ENCODE peak calls at places on chromosomes 1 and 21, in seven cellular contexts. P is right lobe of liver, H is stomach, X is heart left ventricle, E is Peyer's patch, U is transverse colon, Y is IMR-90. I is an unnamed sample. For H3K4me1, the result is how much of the 10 kb centered on the place peaks cover.

GRCh38 chr1:5286244-5286643 is 631.8 kb downstream of the AJAP1 start:
- DNase-seq in Y (no peak), H (no peak), E (no peak), X (no peak), P (no peak), U (no peak), I (peak)

GRCh38 chr1:116044071-116044470 is 67.1 kb upstream of the MAB21L3 start:
- DNase-seq in X (no peak), H (no peak), U (no peak), E (no peak), P (no peak), Y (no peak), I (no peak)

GRCh38 chr1:29744684-29745490 is 508.6 kb downstream of the PTPRU start:
- DNase-seq in H (no peak), X (no peak), E (no peak), P (no peak), Y (no peak), U (no peak), I (no peak)

GRCh38 chr1:185823471-185823870 is 89.3 kb downstream of the HMCN1 start:
- DNase-seq in X (no peak), Y (peak), H (no peak), U (no peak), E (no peak), P (no peak), I (no peak)

GRCh38 chr1:85628791-85629531 is 48.4 kb downstream of the CCN1 start:
- DNase-seq in Y (peak), X (peak), E (peak), U (peak), H (peak), P (peak), I (no peak)

GRCh38 chr1:51636765-51637522 is 20.1 kb downstream of the OSBPL9 start:
- DNase-seq in H (no peak), E (peak), Y (peak), U (peak), X (no peak), P (no peak), I (no peak)

GRCh38 chr1:236997882-236998281 is 6.4 kb downstream of the MT1HL1 start:
- DNase-seq in P (no peak), X (peak), E (no peak), U (no peak), H (no peak), Y (no peak), I (no peak)

GRCh38 chr21:34215911-34216310 is 142.5 kb downstream of the MRPS6 start:
- DNase-seq in H (no peak), X (no peak), E (no peak), U (no peak), Y (no peak), P (no peak), I (no peak)

GRCh38 chr1:108962681-108963051 is 618 bp downstream of the CLCC1 start:
- DNase-seq in E (peak), P (no peak), H (peak), Y (peak), X (peak), U (peak), I (peak)

GRCh38 chr1:182739545-182739944 is 50.0 kb upstream of the NPL start:
- DNase-seq in Y (no peak), H (no peak), U (no peak), X (no peak), P (no peak), E (no peak), I (no peak)

GRCh38 chr1:5297199-5297877 is 642.9 kb downstream of the AJAP1 start:
- DNase-seq in E (no peak), Y (no peak), U (no peak), X (peak), P (no peak), H (no peak), I (no peak)

GRCh38 chr1:115543247-115543646 is 98.5 kb upstream of the VANGL1 start:
- DNase-seq in H (no peak), E (no peak), Y (no peak), P (no peak), X (no peak), U (no peak), I (no peak)

GRCh38 chr1:214471458-214471857 is 79.9 kb downstream of the PTPN14 start:
- DNase-seq in U (no peak), Y (no peak), P (no peak), H (no peak), E (no peak), X (no peak), I (no peak)
- TF ChIP-seq CTCF in U (no peak), Y (no peak), P (no peak), H (no peak), E (no peak), X (no peak), I (no peak)

GRCh38 chr1:91732291-91732953 is 153.5 kb downstream of the TGFBR3 start:
- DNase-seq in E (no peak), X (no peak), Y (peak), H (no peak), U (no peak), P (no peak), I (no peak)
- TF ChIP-seq POLR2A in E (no peak), X (no peak), Y (no peak), H (no peak), U (no peak), P (no peak), I (no peak)

GRCh38 chr1:94121411-94121821 is 468 bp upstream of the ABCA4 start:
- DNase-seq in E (no peak), H (no peak), X (no peak), Y (no peak), U (no peak), P (no peak), I (no peak)
- H3K4me1 ChIP-seq in E (under half), H (under half), X (under half), Y (under half), U (under half), P (under half), I (under half)

GRCh38 chr1:201020647-201021332 is 2.7 kb downstream of the KIF21B start:
- DNase-seq in Y (no peak), P (no peak), E (peak), U (no peak), X (no peak), H (no peak), I (peak)
- TF ChIP-seq CTCF in Y (peak), P (no peak), E (peak), U (no peak), X (no peak), H (no peak), I (peak)

DNA sequence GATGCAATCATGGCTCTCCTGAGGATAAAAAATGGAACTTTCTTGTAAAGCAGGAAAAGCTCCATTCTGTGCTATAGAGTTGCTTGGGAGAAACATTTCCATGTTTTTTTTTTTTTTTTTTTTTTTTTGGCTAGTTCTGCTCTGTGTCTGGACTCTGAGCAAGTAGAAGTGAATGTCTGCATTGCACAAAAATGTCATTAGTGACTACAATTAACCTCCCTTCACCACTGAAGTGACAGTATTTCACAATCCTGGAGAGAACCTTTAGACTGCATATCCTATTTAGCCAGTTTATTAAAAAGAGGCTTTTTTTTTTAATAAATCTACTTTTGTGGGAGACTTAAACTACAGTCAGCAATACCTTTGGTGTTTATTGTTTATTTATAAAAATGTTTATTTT is 101.6 kb upstream of the PRMT6 start:
- DNase-seq in Y (no peak), U (no peak), H (no peak), P (no peak), E (no peak), X (no peak), I (no peak)
- TF ChIP-seq POLR2A in Y (no peak), U (no peak), H (no peak), P (no peak), E (no peak), X (no peak), I (no peak)

GRCh38 chr1:175673236-175674150 is 69.9 kb downstream of the TNR start:
- DNase-seq in U (no peak), X (no peak), Y (no peak), H (no peak), E (peak), P (no peak), I (no peak)

GRCh38 chr1:175671066-175671465 is 72.3 kb downstream of the TNR start:
- DNase-seq in E (no peak), U (no peak), P (no peak), Y (no peak), H (no peak), X (no peak), I (no peak)

GRCh38 chr1:175678471-175678870 is 64.9 kb downstream of the TNR start:
- DNase-seq in Y (no peak), P (no peak), X (no peak), U (no peak), H (no peak), E (no peak), I (no peak)

GRCh38 chr1:175679931-175680652 is 63.3 kb downstream of the TNR start:
- DNase-seq in H (no peak), Y (no peak), X (no peak), P (no peak), U (no peak), E (no peak), I (no peak)

DNA sequence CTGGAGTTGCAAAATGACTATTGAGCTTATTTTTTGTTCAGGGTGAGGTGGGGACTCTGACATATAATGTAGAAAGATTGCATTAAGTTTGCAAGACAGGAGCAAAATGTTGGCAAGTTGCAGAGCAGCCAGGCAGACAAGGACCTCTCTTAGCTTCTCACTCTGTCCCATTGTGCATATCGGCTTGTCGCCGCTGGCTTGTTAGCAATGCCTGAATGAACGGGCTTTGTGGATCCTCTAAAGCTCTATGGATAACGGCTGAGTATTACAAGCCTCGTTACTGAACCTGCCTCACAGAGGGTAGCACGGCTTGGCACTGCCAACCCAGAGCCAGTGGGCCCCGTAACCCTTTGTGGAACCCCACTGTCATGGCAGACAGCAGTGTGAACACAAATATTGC is 68.4 kb downstream of the TNR start:
- DNase-seq in U (no peak), X (no peak), Y (no peak), E (no peak), P (no peak), H (no peak), I (no peak)
- H3K4me1 ChIP-seq in U (under half), X (under half), Y (under half), E (under half), P (under half), H (under half), I (under half)

GRCh38 chr1:192958350-192958749 is 100.8 kb downstream of the UCHL5 start:
- DNase-seq in X (no peak), U (no peak), Y (no peak), H (no peak), E (no peak), P (no peak), I (no peak)

GRCh38 chr1:192954705-192955265 is 104.4 kb downstream of the UCHL5 start:
- DNase-seq in U (no peak), X (no peak), Y (no peak), H (no peak), E (no peak), P (no peak), I (no peak)

GRCh38 chr1:192959657-192960186 is 99.4 kb downstream of the UCHL5 start:
- DNase-seq in U (no peak), Y (no peak), E (no peak), H (no peak), P (no peak), X (no peak), I (no peak)

GRCh38 chr1:192962901-192963300 is 96.3 kb downstream of the UCHL5 start:
- DNase-seq in Y (no peak), P (no peak), H (no peak), X (no peak), E (no peak), U (no peak), I (no peak)

GRCh38 chr1:192958871-192959270 is 100.3 kb downstream of the UCHL5 start:
- DNase-seq in H (no peak), U (no peak), X (no peak), Y (peak), E (no peak), P (no peak), I (no peak)
- TF ChIP-seq CTCF in H (no peak), U (no peak), X (no peak), Y (no peak), E (no peak), P (no peak), I (no peak)